ENCODE peak calls at places on chromosomes 11 and 22, in eight cellular contexts. V is thyroid gland, O is uterus, B is IMR-90, T is heart left ventricle, C is A549, W is lower leg skin, J is transverse colon. E is an unnamed sample.

GRCh38 chr11:10197091-10197490 is 96.9 kb downstream of the SBF2 start:
- DNase-seq in V (no peak), B (peak), C (no peak), W (no peak), O (no peak), T (no peak), J (no peak), E (no peak)

GRCh38 chr22:47997052-47997568 is 1234.7 kb downstream of the TBC1D22A start:
- DNase-seq in C (no peak), B (no peak), J (no peak), T (no peak), W (peak), O (no peak), V (peak), E (no peak)

GRCh38 chr22:33302049-33302545 is 243.9 kb upstream of the SYN3 start:
- DNase-seq in B (peak), T (peak), V (peak), J (peak), O (peak), C (peak), W (peak), E (peak)

GRCh38 chr22:30423296-30423958 is 2.1 kb upstream of the MTFP1 start:
- DNase-seq in O (no peak), C (peak), B (no peak), J (peak), T (peak), V (no peak), W (peak), E (no peak)

GRCh38 chr22:23109441-23109978 is 32.3 kb downstream of the RSPH14 start:
- DNase-seq in J (no peak), O (no peak), W (no peak), V (no peak), B (no peak), C (no peak), T (no peak), E (no peak)

GRCh38 chr11:116958246-116958645 is 120.8 kb upstream of the APOA1 start:
- DNase-seq in J (no peak), O (no peak), C (no peak), B (no peak), W (no peak), T (no peak), V (peak), E (no peak)

GRCh38 chr22:44247923-44248892 is 64.5 kb downstream of the SHISAL1 start:
- DNase-seq in C (no peak), W (peak), B (no peak), V (no peak), J (no peak), T (no peak), O (no peak), E (no peak)

GRCh38 chr11:24298126-24298525 is 198.7 kb upstream of the LUZP2 start:
- DNase-seq in C (no peak), T (no peak), W (no peak), V (no peak), J (no peak), O (no peak), B (peak), E (no peak)

GRCh38 chr11:88280673-88281316 is 56.7 kb downstream of the CTSC start:
- DNase-seq in V (peak), C (no peak), O (no peak), B (no peak), J (no peak), T (no peak), W (no peak), E (no peak)

GRCh38 chr11:27718346-27718852 is 18.1 kb upstream of the BDNF start:
- DNase-seq in T (no peak), J (peak), B (peak), W (no peak), O (no peak), C (peak), V (peak), E (no peak)

GRCh38 chr11:118176400-118177134 is at the start of gene SCN2B:
- DNase-seq in J (no peak), C (no peak), O (no peak), T (no peak), W (no peak), B (peak), V (no peak), E (no peak)

GRCh38 chr22:48429621-48430020 is 1398.1 kb downstream of the BRD1 start:
- DNase-seq in J (no peak), O (no peak), T (no peak), B (no peak), W (no peak), V (no peak), C (no peak), E (no peak)

GRCh38 chr22:48740731-48741405 is 1086.8 kb downstream of the BRD1 start:
- DNase-seq in T (no peak), O (no peak), C (no peak), W (peak), B (no peak), V (no peak), J (no peak), E (no peak)

GRCh38 chr11:7603031-7603781 is 70.1 kb downstream of the CYB5R2 start:
- DNase-seq in J (no peak), V (no peak), O (no peak), B (peak), T (no peak), C (no peak), W (no peak), E (no peak)

GRCh38 chr11:22703040-22703439 is 36.6 kb downstream of the GAS2 start:
- DNase-seq in T (no peak), W (no peak), O (no peak), J (no peak), V (no peak), B (peak), C (peak), E (no peak)

GRCh38 chr11:134818531-134818930 is 406.5 kb upstream of the B3GAT1 start:
- DNase-seq in V (no peak), O (no peak), B (no peak), W (peak), J (no peak), T (no peak), C (peak), E (no peak)

GRCh38 chr11:61362542-61362875 is 335 bp downstream of the TMEM138 start:
- DNase-seq in B (peak), O (no peak), T (no peak), W (no peak), C (peak), J (no peak), V (peak), E (peak)

GRCh38 chr11:60370811-60371297 is 7.5 kb upstream of the MS4A7 start:
- DNase-seq in T (no peak), B (no peak), C (peak), O (no peak), V (no peak), J (no peak), W (no peak), E (no peak)

GRCh38 chr11:126281245-126281644 is 1.6 kb upstream of the TIRAP start:
- DNase-seq in C (no peak), T (no peak), B (no peak), W (no peak), J (no peak), V (peak), O (no peak), E (no peak)

GRCh38 chr11:27075192-27075591 is 34.6 kb downstream of the BBOX1 start:
- DNase-seq in V (no peak), T (no peak), O (no peak), B (peak), W (no peak), C (no peak), J (no peak), E (no peak)

GRCh38 chr11:81449588-81450155 is 1284.0 kb downstream of the FAM181B start:
- DNase-seq in C (no peak), V (no peak), J (no peak), W (no peak), B (no peak), O (no peak), T (no peak), E (no peak)

GRCh38 chr11:3613998-3614741 is 27.6 kb downstream of the ART5 start:
- DNase-seq in J (no peak), T (no peak), V (peak), C (no peak), O (no peak), W (peak), B (no peak), E (peak)

GRCh38 chr11:61697093-61697492 is 16.9 kb downstream of the DAGLA start:
- DNase-seq in B (no peak), T (no peak), O (no peak), C (peak), W (no peak), V (no peak), J (no peak), E (peak)

GRCh38 chr22:43088616-43088978 is 594 bp downstream of the TTLL1 start:
- DNase-seq in O (no peak), W (no peak), B (no peak), T (no peak), C (no peak), J (no peak), V (no peak), E (no peak)

GRCh38 chr22:42443240-42444059 is 11.2 kb upstream of the NFAM1 start:
- DNase-seq in W (no peak), B (no peak), O (no peak), V (no peak), C (no peak), J (no peak), T (no peak), E (no peak)

GRCh38 chr11:32213223-32213622 is 122.3 kb downstream of the RCN1 start:
- DNase-seq in J (no peak), O (no peak), C (peak), B (peak), V (peak), W (no peak), T (no peak), E (no peak)

GRCh38 chr11:97574976-97575665 is 1185.3 kb downstream of the JRKL start:
- DNase-seq in O (no peak), V (no peak), J (no peak), W (no peak), B (no peak), T (no peak), C (no peak), E (no peak)

GRCh38 chr11:134486704-134487103 is 74.7 kb upstream of the B3GAT1 start:
- DNase-seq in B (no peak), J (no peak), T (no peak), W (peak), O (no peak), C (no peak), V (no peak), E (no peak)

GRCh38 chr11:36253238-36253637 is 36.0 kb downstream of the COMMD9 start:
- DNase-seq in T (no peak), B (no peak), W (no peak), O (no peak), C (no peak), V (no peak), J (no peak), E (no peak)

GRCh38 chr11:118227865-118228785 is 3.3 kb upstream of the JAML start:
- DNase-seq in T (no peak), C (no peak), B (no peak), J (no peak), W (no peak), V (no peak), O (no peak), E (no peak)

GRCh38 chr11:75406338-75406777 is 7.0 kb downstream of the RPS3 start:
- DNase-seq in W (no peak), V (no peak), B (peak), J (no peak), O (no peak), C (no peak), T (no peak), E (no peak)

GRCh38 chr11:37109205-37109585 is 511.2 kb upstream of the RAG2 start:
- DNase-seq in O (no peak), J (no peak), B (no peak), W (no peak), C (no peak), V (no peak), T (no peak), E (no peak)

GRCh38 chr11:118931576-118931975 is 5.8 kb upstream of the BCL9L start:
- DNase-seq in B (no peak), J (no peak), V (no peak), C (no peak), T (no peak), W (no peak), O (no peak), E (no peak)

GRCh38 chr11:134712228-134713145 is 300.4 kb upstream of the B3GAT1 start:
- DNase-seq in W (no peak), T (no peak), J (no peak), V (no peak), C (no peak), B (no peak), O (no peak), E (no peak)

GRCh38 chr11:15127341-15127740 is 12.6 kb downstream of the INSC start:
- DNase-seq in T (no peak), W (no peak), C (no peak), V (no peak), O (no peak), B (peak), J (no peak), E (no peak)

GRCh38 chr22:36510966-36511881 is 4.4 kb upstream of the FOXRED2 start:
- DNase-seq in C (peak), T (no peak), J (peak), W (no peak), V (peak), B (peak), O (peak), E (no peak)

GRCh38 chr22:35991168-35991567 is 37.5 kb downstream of the RBFOX2 start:
- DNase-seq in W (no peak), B (peak), T (no peak), O (no peak), V (no peak), J (no peak), C (no peak), E (no peak)

GRCh38 chr11:61587541-61587941 is 6.7 kb upstream of the SYT7 start:
- DNase-seq in V (peak), C (no peak), W (peak), T (peak), O (peak), J (peak), B (no peak), E (no peak)

GRCh38 chr11:115085461-115086220 is 407.3 kb downstream of the NXPE2 start:
- DNase-seq in J (no peak), O (no peak), B (no peak), V (peak), T (no peak), C (no peak), W (no peak), E (no peak)

GRCh38 chr11:5280582-5281102 is 10.9 kb upstream of the HBE1 start:
- DNase-seq in O (peak), C (peak), J (no peak), W (no peak), T (peak), V (peak), B (peak), E (no peak)
- TF ChIP-seq POLR2A in O (no peak), C (no peak), J (no peak), W (no peak), T (no peak), V (no peak), B (no peak), E (no peak)

DNA sequence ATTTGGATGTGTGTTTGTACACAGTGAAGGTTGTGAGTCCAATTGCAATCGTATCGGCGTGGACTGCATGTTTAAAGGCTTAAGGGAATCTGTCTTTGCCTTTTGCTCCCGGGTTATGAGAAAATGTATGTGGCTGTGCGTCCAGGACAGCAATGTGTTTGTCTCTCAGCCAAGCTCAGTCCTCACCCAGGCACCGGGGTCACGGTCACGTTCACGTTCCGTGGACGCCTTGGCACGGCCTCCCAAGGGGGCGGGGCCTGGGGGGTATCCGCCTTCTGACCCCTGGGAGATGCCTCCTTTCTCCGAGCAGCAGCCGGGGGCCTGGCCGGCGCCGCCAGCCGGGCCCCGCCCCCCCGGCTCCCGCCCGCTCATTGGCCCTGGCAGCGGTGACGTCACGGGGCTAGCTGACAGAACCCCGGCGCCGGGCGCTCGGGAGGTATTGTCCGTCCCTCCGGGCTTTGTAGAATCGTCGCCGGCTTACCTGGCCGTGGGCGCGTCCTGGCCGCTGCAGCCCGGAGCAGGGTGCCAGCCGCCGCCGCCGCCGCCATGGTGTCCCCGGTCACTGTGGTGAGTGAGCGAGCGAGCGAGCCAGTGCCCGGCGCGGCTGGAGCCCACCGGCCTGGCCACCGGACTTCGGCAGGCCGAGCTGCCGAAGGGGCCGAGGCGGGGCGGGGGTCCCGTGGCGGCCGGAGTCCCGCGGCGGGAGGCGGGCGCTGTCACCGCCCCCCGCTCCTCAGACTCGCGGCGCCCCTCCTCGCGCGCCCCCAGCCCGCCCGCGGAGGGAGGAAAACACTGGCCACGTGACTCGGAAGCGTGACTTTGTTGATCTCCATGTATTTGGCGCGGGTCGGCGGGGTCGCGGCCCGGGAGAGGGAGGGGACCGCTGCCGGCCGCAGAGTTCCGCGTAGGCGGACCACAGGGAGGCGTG is at the start of gene TMEM86A:
- DNase-seq in W (peak), J (peak), B (peak), V (peak), C (peak), O (peak), T (peak), E (peak)
- TF ChIP-seq POLR2A in W (no peak), J (peak), B (no peak), V (peak), C (no peak), O (peak), T (peak), E (peak)

GRCh38 chr11:123056835-123057491 is 5.0 kb downstream of the HSPA8 start:
- DNase-seq in B (no peak), C (no peak), O (no peak), V (no peak), W (no peak), T (no peak), J (no peak), E (no peak)
- TF ChIP-seq POLR2A in B (no peak), C (no peak), O (no peak), V (no peak), W (no peak), T (no peak), J (no peak), E (no peak)

GRCh38 chr22:46726986-46727317 is 11.1 kb downstream of the CERK start:
- DNase-seq in J (no peak), C (no peak), B (no peak), T (no peak), O (no peak), V (no peak), W (no peak), E (no peak)

GRCh38 chr22:46725096-46725495 is 13.0 kb downstream of the CERK start:
- DNase-seq in T (no peak), O (no peak), C (no peak), V (no peak), B (no peak), J (no peak), W (no peak), E (no peak)

GRCh38 chr22:46728470-46728869 is 9.6 kb downstream of the CERK start:
- DNase-seq in T (peak), C (no peak), J (no peak), V (no peak), O (no peak), W (no peak), B (no peak), E (no peak)

GRCh38 chr22:46726066-46726985 is 11.7 kb downstream of the CERK start:
- DNase-seq in B (no peak), W (no peak), T (peak), C (no peak), V (no peak), J (no peak), O (no peak), E (no peak)

GRCh38 chr22:46727813-46728364 is 10.2 kb downstream of the CERK start:
- DNase-seq in J (no peak), O (no peak), C (no peak), B (no peak), W (no peak), T (no peak), V (no peak), E (no peak)
- TF ChIP-seq POLR2A in J (no peak), O (no peak), C (no peak), B (no peak), W (no peak), T (no peak), V (no peak), E (no peak)

GRCh38 chr22:39134366-39135091 is 18.0 kb downstream of the CBX7 start:
- DNase-seq in J (no peak), T (no peak), W (no peak), V (no peak), B (no peak), O (no peak), C (no peak), E (no peak)
- TF ChIP-seq POLR2A in J (no peak), T (no peak), W (no peak), V (no peak), B (no peak), O (no peak), C (no peak), E (no peak)

GRCh38 chr11:6486256-6486655 is 5.0 kb downstream of the TIMM10B start:
- DNase-seq in B (no peak), T (no peak), W (no peak), C (no peak), O (no peak), J (no peak), V (no peak), E (no peak)

GRCh38 chr11:6486938-6487337 is 5.6 kb downstream of the TIMM10B start:
- DNase-seq in B (no peak), V (no peak), C (no peak), O (no peak), T (no peak), W (no peak), J (no peak), E (no peak)

GRCh38 chr11:6488831-6489230 is 7.5 kb downstream of the TIMM10B start:
- DNase-seq in W (no peak), O (no peak), V (no peak), T (no peak), C (no peak), J (no peak), B (no peak), E (no peak)

GRCh38 chr11:6488342-6488741 is 7.0 kb downstream of the TIMM10B start:
- DNase-seq in C (no peak), T (no peak), O (no peak), W (no peak), J (no peak), B (no peak), V (no peak), E (no peak)

DNA sequence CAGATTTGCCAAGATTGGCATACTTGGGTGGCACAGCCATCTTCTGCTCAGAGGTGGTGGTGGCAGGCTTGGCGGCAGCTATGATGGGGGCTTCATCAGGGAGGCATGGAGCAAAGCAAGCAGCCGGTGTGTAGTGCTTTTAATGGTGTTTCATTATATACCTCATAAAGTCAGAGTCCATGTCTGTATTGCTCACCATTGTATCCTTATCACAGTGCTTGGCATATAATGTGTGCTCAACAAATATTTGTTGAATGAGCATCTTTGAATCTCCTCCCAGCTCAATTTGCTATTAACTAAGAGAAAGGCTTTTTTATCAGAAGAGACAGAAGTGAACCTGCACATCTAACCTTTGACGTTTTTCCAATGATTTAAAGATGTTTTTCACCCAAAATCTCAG is 7.7 kb upstream of the DNHD1 start:
- DNase-seq in J (no peak), C (no peak), T (no peak), O (no peak), W (no peak), V (no peak), B (no peak), E (no peak)
- TF ChIP-seq POLR2A in J (no peak), C (no peak), T (no peak), O (no peak), W (no peak), V (no peak), B (no peak), E (no peak)